ENCODE peak calls at places on chromosomes 12 and 14, in eight cellular contexts. One of them, this sample, is unnamed.

GRCh38 chr12:6459004-6459337 is 7.1 kb downstream of the TAPBPL start:
- DNase-seq in GM12865: no peak
- DNase-seq in neuronal stem cell: no peak
- DNase-seq in fibroblast of the aortic adventitia: no peak
- DNase-seq in CD8-positive, alpha-beta memory T cell: no peak
- DNase-seq in HCT116: no peak
- DNase-seq in PC-3: no peak
- DNase-seq in AG10803: no peak
- DNase-seq in this sample: no peak

GRCh38 chr12:21818627-21819026 is 44.1 kb upstream of the KCNJ8 start:
- DNase-seq in GM12865: no peak
- DNase-seq in neuronal stem cell: no peak
- DNase-seq in fibroblast of the aortic adventitia: peak
- DNase-seq in CD8-positive, alpha-beta memory T cell: no peak
- DNase-seq in HCT116: no peak
- DNase-seq in PC-3: no peak
- DNase-seq in AG10803: peak
- DNase-seq in this sample: no peak

GRCh38 chr14:50230601-50231474 is 540 bp downstream of the SOS2 start:
- DNase-seq in GM12865: peak
- DNase-seq in neuronal stem cell: no peak
- DNase-seq in fibroblast of the aortic adventitia: peak
- DNase-seq in CD8-positive, alpha-beta memory T cell: peak
- DNase-seq in HCT116: peak
- DNase-seq in PC-3: peak
- DNase-seq in AG10803: peak
- DNase-seq in this sample: peak

GRCh38 chr12:115394498-115395220 is 710.7 kb upstream of the TBX3 start:
- DNase-seq in GM12865: no peak
- DNase-seq in neuronal stem cell: no peak
- DNase-seq in fibroblast of the aortic adventitia: no peak
- DNase-seq in CD8-positive, alpha-beta memory T cell: no peak
- DNase-seq in HCT116: no peak
- DNase-seq in PC-3: peak
- DNase-seq in AG10803: peak
- DNase-seq in this sample: no peak

GRCh38 chr12:6936378-6936638 is 7.3 kb upstream of the RNU7-1 start:
- DNase-seq in GM12865: no peak
- DNase-seq in neuronal stem cell: no peak
- DNase-seq in fibroblast of the aortic adventitia: no peak
- DNase-seq in CD8-positive, alpha-beta memory T cell: no peak
- DNase-seq in HCT116: no peak
- DNase-seq in PC-3: no peak
- DNase-seq in AG10803: no peak
- DNase-seq in this sample: no peak

GRCh38 chr12:106128526-106129430 is 10.0 kb downstream of the NUAK1 start:
- DNase-seq in GM12865: no peak
- DNase-seq in neuronal stem cell: no peak
- DNase-seq in fibroblast of the aortic adventitia: no peak
- DNase-seq in CD8-positive, alpha-beta memory T cell: no peak
- DNase-seq in HCT116: no peak
- DNase-seq in PC-3: no peak
- DNase-seq in AG10803: no peak
- DNase-seq in this sample: no peak

GRCh38 chr12:69240625-69240984 is 1.2 kb downstream of the CPSF6 start:
- DNase-seq in GM12865: peak
- DNase-seq in neuronal stem cell: no peak
- DNase-seq in fibroblast of the aortic adventitia: no peak
- DNase-seq in CD8-positive, alpha-beta memory T cell: peak
- DNase-seq in HCT116: no peak
- DNase-seq in PC-3: no peak
- DNase-seq in AG10803: no peak
- DNase-seq in this sample: no peak

GRCh38 chr12:1534708-1535107 is 59.7 kb downstream of the FBXL14 start:
- DNase-seq in GM12865: peak
- DNase-seq in neuronal stem cell: no peak
- DNase-seq in fibroblast of the aortic adventitia: no peak
- DNase-seq in CD8-positive, alpha-beta memory T cell: no peak
- DNase-seq in HCT116: no peak
- DNase-seq in PC-3: no peak
- DNase-seq in AG10803: no peak
- DNase-seq in this sample: no peak

GRCh38 chr14:104936361-104937155 is 11.9 kb downstream of the PLD4 start:
- DNase-seq in GM12865: no peak
- DNase-seq in neuronal stem cell: no peak
- DNase-seq in fibroblast of the aortic adventitia: no peak
- DNase-seq in CD8-positive, alpha-beta memory T cell: no peak
- DNase-seq in HCT116: no peak
- DNase-seq in PC-3: no peak
- DNase-seq in AG10803: no peak
- DNase-seq in this sample: no peak

GRCh38 chr12:80056845-80057244 is 42.5 kb upstream of the OTOGL start:
- DNase-seq in GM12865: no peak
- DNase-seq in neuronal stem cell: no peak
- DNase-seq in fibroblast of the aortic adventitia: peak
- DNase-seq in CD8-positive, alpha-beta memory T cell: no peak
- DNase-seq in HCT116: no peak
- DNase-seq in PC-3: peak
- DNase-seq in AG10803: no peak
- DNase-seq in this sample: no peak

GRCh38 chr12:3353621-3354020 is 137.4 kb upstream of the PRMT8 start:
- DNase-seq in GM12865: no peak
- DNase-seq in neuronal stem cell: no peak
- DNase-seq in fibroblast of the aortic adventitia: no peak
- DNase-seq in CD8-positive, alpha-beta memory T cell: no peak
- DNase-seq in HCT116: no peak
- DNase-seq in PC-3: no peak
- DNase-seq in AG10803: no peak
- DNase-seq in this sample: no peak

GRCh38 chr12:117933545-117933944 is 35.2 kb downstream of the KSR2 start:
- DNase-seq in GM12865: no peak
- DNase-seq in neuronal stem cell: no peak
- DNase-seq in fibroblast of the aortic adventitia: no peak
- DNase-seq in CD8-positive, alpha-beta memory T cell: no peak
- DNase-seq in HCT116: no peak
- DNase-seq in PC-3: no peak
- DNase-seq in AG10803: no peak
- DNase-seq in this sample: no peak

GRCh38 chr14:90551070-90551704 is 154.4 kb downstream of the CALM1 start:
- DNase-seq in GM12865: no peak
- DNase-seq in neuronal stem cell: no peak
- DNase-seq in fibroblast of the aortic adventitia: peak
- DNase-seq in CD8-positive, alpha-beta memory T cell: no peak
- DNase-seq in HCT116: no peak
- DNase-seq in PC-3: no peak
- DNase-seq in AG10803: peak
- DNase-seq in this sample: no peak

GRCh38 chr14:50023671-50024490 is 92.5 kb downstream of the VCPKMT start:
- DNase-seq in GM12865: no peak
- DNase-seq in neuronal stem cell: no peak
- DNase-seq in fibroblast of the aortic adventitia: peak
- DNase-seq in CD8-positive, alpha-beta memory T cell: no peak
- DNase-seq in HCT116: no peak
- DNase-seq in PC-3: peak
- DNase-seq in AG10803: peak
- DNase-seq in this sample: no peak

GRCh38 chr12:43981726-43982125 is 145.8 kb downstream of the TMEM117 start:
- DNase-seq in GM12865: no peak
- DNase-seq in neuronal stem cell: no peak
- DNase-seq in fibroblast of the aortic adventitia: no peak
- DNase-seq in CD8-positive, alpha-beta memory T cell: no peak
- DNase-seq in HCT116: no peak
- DNase-seq in PC-3: no peak
- DNase-seq in AG10803: no peak
- DNase-seq in this sample: no peak

GRCh38 chr14:72613196-72613974 is 280.5 kb downstream of the DPF3 start:
- DNase-seq in GM12865: no peak
- DNase-seq in neuronal stem cell: no peak
- DNase-seq in fibroblast of the aortic adventitia: peak
- DNase-seq in CD8-positive, alpha-beta memory T cell: no peak
- DNase-seq in HCT116: no peak
- DNase-seq in PC-3: peak
- DNase-seq in AG10803: no peak
- DNase-seq in this sample: no peak

GRCh38 chr12:3747976-3748619 is 4.8 kb downstream of the CRACR2A start:
- DNase-seq in GM12865: no peak
- DNase-seq in neuronal stem cell: no peak
- DNase-seq in fibroblast of the aortic adventitia: no peak
- DNase-seq in CD8-positive, alpha-beta memory T cell: no peak
- DNase-seq in HCT116: no peak
- DNase-seq in PC-3: no peak
- DNase-seq in AG10803: no peak
- DNase-seq in this sample: no peak

GRCh38 chr12:90229771-90230170 is 521.1 kb upstream of the ATP2B1 start:
- DNase-seq in GM12865: no peak
- DNase-seq in neuronal stem cell: peak
- DNase-seq in fibroblast of the aortic adventitia: peak
- DNase-seq in CD8-positive, alpha-beta memory T cell: no peak
- DNase-seq in HCT116: no peak
- DNase-seq in PC-3: no peak
- DNase-seq in AG10803: peak
- DNase-seq in this sample: no peak

GRCh38 chr12:106982229-106982628 is 4.7 kb downstream of the MTERF2 start:
- DNase-seq in GM12865: no peak
- DNase-seq in neuronal stem cell: no peak
- DNase-seq in fibroblast of the aortic adventitia: no peak
- DNase-seq in CD8-positive, alpha-beta memory T cell: no peak
- DNase-seq in HCT116: no peak
- DNase-seq in PC-3: no peak
- DNase-seq in AG10803: no peak
- DNase-seq in this sample: no peak

GRCh38 chr12:115096673-115097349 is 412.8 kb upstream of the TBX3 start:
- DNase-seq in GM12865: no peak
- DNase-seq in neuronal stem cell: no peak
- DNase-seq in fibroblast of the aortic adventitia: peak
- DNase-seq in CD8-positive, alpha-beta memory T cell: no peak
- DNase-seq in HCT116: no peak
- DNase-seq in PC-3: no peak
- DNase-seq in AG10803: peak
- DNase-seq in this sample: no peak

GRCh38 chr12:110744176-110744575 is 1.5 kb upstream of the PPP1CC start:
- DNase-seq in GM12865: no peak
- DNase-seq in neuronal stem cell: no peak
- DNase-seq in fibroblast of the aortic adventitia: peak
- DNase-seq in CD8-positive, alpha-beta memory T cell: no peak
- DNase-seq in HCT116: no peak
- DNase-seq in PC-3: peak
- DNase-seq in AG10803: peak
- DNase-seq in this sample: no peak
- H3K4me3 ChIP-seq in GM12865: no peak
- H3K4me3 ChIP-seq in neuronal stem cell: no peak
- H3K4me3 ChIP-seq in fibroblast of the aortic adventitia: peak
- H3K4me3 ChIP-seq in CD8-positive, alpha-beta memory T cell: no peak
- H3K4me3 ChIP-seq in HCT116: peak
- H3K4me3 ChIP-seq in PC-3: peak
- H3K4me3 ChIP-seq in AG10803: peak
- H3K4me3 ChIP-seq in this sample: no peak

GRCh38 chr14:64701660-64702059 is 2.6 kb upstream of the PLEKHG3 start:
- DNase-seq in GM12865: no peak
- DNase-seq in neuronal stem cell: no peak
- DNase-seq in fibroblast of the aortic adventitia: no peak
- DNase-seq in CD8-positive, alpha-beta memory T cell: no peak
- DNase-seq in HCT116: no peak
- DNase-seq in PC-3: peak
- DNase-seq in AG10803: no peak
- DNase-seq in this sample: no peak

GRCh38 chr14:64704145-64704742 is at the start of gene PLEKHG3:
- DNase-seq in GM12865: no peak
- DNase-seq in neuronal stem cell: peak
- DNase-seq in fibroblast of the aortic adventitia: peak
- DNase-seq in CD8-positive, alpha-beta memory T cell: no peak
- DNase-seq in HCT116: no peak
- DNase-seq in PC-3: peak
- DNase-seq in AG10803: peak
- DNase-seq in this sample: no peak

GRCh38 chr14:64702493-64703392 is 1.5 kb upstream of the PLEKHG3 start:
- DNase-seq in GM12865: no peak
- DNase-seq in neuronal stem cell: no peak
- DNase-seq in fibroblast of the aortic adventitia: no peak
- DNase-seq in CD8-positive, alpha-beta memory T cell: no peak
- DNase-seq in HCT116: no peak
- DNase-seq in PC-3: peak
- DNase-seq in AG10803: no peak
- DNase-seq in this sample: peak

GRCh38 chr14:64704743-64705405 is 650 bp downstream of the PLEKHG3 start:
- DNase-seq in GM12865: no peak
- DNase-seq in neuronal stem cell: no peak
- DNase-seq in fibroblast of the aortic adventitia: no peak
- DNase-seq in CD8-positive, alpha-beta memory T cell: no peak
- DNase-seq in HCT116: no peak
- DNase-seq in PC-3: no peak
- DNase-seq in AG10803: peak
- DNase-seq in this sample: no peak

GRCh38 chr14:64703393-64704144 is 655 bp upstream of the PLEKHG3 start:
- DNase-seq in GM12865: no peak
- DNase-seq in neuronal stem cell: no peak
- DNase-seq in fibroblast of the aortic adventitia: peak
- DNase-seq in CD8-positive, alpha-beta memory T cell: no peak
- DNase-seq in HCT116: no peak
- DNase-seq in PC-3: peak
- DNase-seq in AG10803: peak
- DNase-seq in this sample: no peak
- H3K4me3 ChIP-seq in GM12865: no peak
- H3K4me3 ChIP-seq in neuronal stem cell: peak
- H3K4me3 ChIP-seq in fibroblast of the aortic adventitia: peak
- H3K4me3 ChIP-seq in CD8-positive, alpha-beta memory T cell: peak
- H3K4me3 ChIP-seq in HCT116: peak
- H3K4me3 ChIP-seq in PC-3: peak
- H3K4me3 ChIP-seq in AG10803: peak
- H3K4me3 ChIP-seq in this sample: peak

DNA sequence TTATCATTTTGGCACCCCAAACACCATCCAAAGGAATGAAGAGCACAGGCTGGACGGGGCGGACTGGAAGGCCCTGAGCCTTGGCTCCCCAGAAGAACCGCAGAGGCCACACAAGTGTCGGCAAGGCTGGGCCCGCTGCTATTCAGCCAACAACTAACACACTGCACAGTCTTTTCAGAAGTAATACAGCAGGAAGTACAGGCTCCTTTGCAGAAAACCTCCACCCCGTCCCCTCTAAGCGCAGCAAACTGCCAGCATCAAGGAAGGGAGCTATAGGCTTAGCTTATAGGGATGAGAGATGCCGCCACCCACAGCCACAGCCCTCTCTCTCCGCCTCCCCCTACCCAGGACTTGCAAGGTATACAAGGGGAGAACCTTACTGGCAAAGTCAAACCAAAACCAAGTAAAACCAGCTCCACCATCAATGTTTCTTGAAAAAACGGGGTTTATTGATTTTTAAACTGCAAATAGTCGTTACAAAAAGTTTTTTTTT is 5.6 kb downstream of the ZFP36L1 start:
- DNase-seq in GM12865: peak
- DNase-seq in neuronal stem cell: no peak
- DNase-seq in fibroblast of the aortic adventitia: no peak
- DNase-seq in CD8-positive, alpha-beta memory T cell: peak
- DNase-seq in HCT116: no peak
- DNase-seq in PC-3: no peak
- DNase-seq in AG10803: no peak
- DNase-seq in this sample: peak
- H3K4me3 ChIP-seq in GM12865: no peak
- H3K4me3 ChIP-seq in neuronal stem cell: no peak
- H3K4me3 ChIP-seq in fibroblast of the aortic adventitia: peak
- H3K4me3 ChIP-seq in CD8-positive, alpha-beta memory T cell: peak
- H3K4me3 ChIP-seq in HCT116: no peak
- H3K4me3 ChIP-seq in PC-3: no peak
- H3K4me3 ChIP-seq in AG10803: peak
- H3K4me3 ChIP-seq in this sample: no peak

GRCh38 chr12:52399756-52400155 is 6.4 kb downstream of the KRT82 start:
- DNase-seq in GM12865: no peak
- DNase-seq in neuronal stem cell: no peak
- DNase-seq in fibroblast of the aortic adventitia: no peak
- DNase-seq in CD8-positive, alpha-beta memory T cell: no peak
- DNase-seq in HCT116: no peak
- DNase-seq in PC-3: no peak
- DNase-seq in AG10803: no peak
- DNase-seq in this sample: no peak
- H3K4me3 ChIP-seq in GM12865: no peak
- H3K4me3 ChIP-seq in neuronal stem cell: no peak
- H3K4me3 ChIP-seq in fibroblast of the aortic adventitia: no peak
- H3K4me3 ChIP-seq in CD8-positive, alpha-beta memory T cell: no peak
- H3K4me3 ChIP-seq in HCT116: no peak
- H3K4me3 ChIP-seq in PC-3: no peak
- H3K4me3 ChIP-seq in AG10803: no peak
- H3K4me3 ChIP-seq in this sample: no peak

This sample was measured in Jurkat, Clone E6-1.